ENCODE peak calls at places on chromosome 13, in seven cellular contexts. H is IMR-90, N is mesendoderm, F is H1, V is H9, C is neuronal stem cell, J is trophoblast cell. S is an unnamed sample.

GRCh38 chr13:99972190-99972731 is 694 bp upstream of the ZIC5 start:
- DNase-seq in H (no peak), N (peak; percentile 74), F (no peak), V (peak; percentile 43), C (no peak), J (no peak), S (no peak)

GRCh38 chr13:70723732-70724131 is 615.5 kb upstream of the KLHL1 start:
- DNase-seq in H (no peak), N (no peak), F (no peak), V (no peak), C (no peak), J (no peak), S (peak; percentile 35)

GRCh38 chr13:86554066-86554465 is 754.8 kb upstream of the SLITRK6 start:
- DNase-seq in H (no peak), N (no peak), F (no peak), V (no peak), C (no peak), J (no peak), S (no peak)

GRCh38 chr13:106602178-106602577 is 34.2 kb upstream of the ARGLU1 start:
- DNase-seq in H (no peak), N (no peak), F (no peak), V (no peak), C (no peak), J (no peak), S (no peak)

GRCh38 chr13:51919531-51919930 is 57.8 kb downstream of the CCDC70 start:
- DNase-seq in H (no peak), N (no peak), F (no peak), V (peak; percentile 12), C (no peak), J (peak; percentile 29), S (no peak)

GRCh38 chr13:70668983-70669382 is 560.7 kb upstream of the KLHL1 start:
- DNase-seq in H (no peak), N (no peak), F (no peak), V (no peak), C (no peak), J (no peak), S (peak; percentile 17)

GRCh38 chr13:44273991-44274810 is 99.4 kb upstream of the SERP2 start:
- DNase-seq in H (peak; percentile 77), N (no peak), F (no peak), V (no peak), C (no peak), J (no peak), S (peak; percentile 67)

GRCh38 chr13:112983428-112984196 is 14.6 kb downstream of the MCF2L start:
- DNase-seq in H (no peak), N (no peak), F (no peak), V (no peak), C (no peak), J (peak; percentile 73), S (no peak)

GRCh38 chr13:50130686-50131051 is 115.4 kb downstream of the KCNRG start:
- DNase-seq in H (peak; percentile 47), N (no peak), F (peak; percentile 67), V (peak; percentile 58), C (peak; percentile 46), J (peak; percentile 7), S (no peak)

GRCh38 chr13:34657716-34658115 is 284.4 kb upstream of the NBEA start:
- DNase-seq in H (peak; percentile 24), N (no peak), F (no peak), V (no peak), C (no peak), J (no peak), S (peak; percentile 64)

GRCh38 chr13:103996733-103997132 is 930.5 kb upstream of the SLC10A2 start:
- DNase-seq in H (peak; percentile 3), N (no peak), F (no peak), V (no peak), C (no peak), J (no peak), S (no peak)

GRCh38 chr13:98451676-98452105 is 125.2 kb downstream of the STK24 start:
- DNase-seq in H (peak; percentile 40), N (no peak), F (no peak), V (no peak), C (no peak), J (no peak), S (no peak)

GRCh38 chr13:76043882-76044281 is 407.8 kb downstream of the LMO7 start:
- DNase-seq in H (no peak), N (no peak), F (no peak), V (no peak), C (peak; percentile 14), J (no peak), S (no peak)

GRCh38 chr13:93118081-93118615 is 108.5 kb upstream of the GPC6 start:
- DNase-seq in H (no peak), N (no peak), F (no peak), V (no peak), C (no peak), J (no peak), S (no peak)

GRCh38 chr13:30676672-30677071 is 58.7 kb upstream of the ALOX5AP start:
- DNase-seq in H (peak; percentile 47), N (peak; percentile 44), F (no peak), V (no peak), C (no peak), J (no peak), S (no peak)

GRCh38 chr13:24159362-24159761 is 1.2 kb upstream of the SPATA13 start:
- DNase-seq in H (no peak), N (no peak), F (no peak), V (no peak), C (no peak), J (no peak), S (no peak)

GRCh38 chr13:24161010-24161775 is 673 bp downstream of the SPATA13 start:
- DNase-seq in H (no peak), N (peak; percentile 44), F (peak; percentile 75), V (peak; percentile 51), C (no peak), J (no peak), S (no peak)

GRCh38 chr13:24161980-24162517 is 1.5 kb downstream of the SPATA13 start:
- DNase-seq in H (no peak), N (no peak), F (no peak), V (no peak), C (no peak), J (no peak), S (no peak)

GRCh38 chr13:24165746-24166145 is 5.2 kb downstream of the SPATA13 start:
- DNase-seq in H (peak; percentile 83), N (no peak), F (no peak), V (no peak), C (no peak), J (no peak), S (peak; percentile 69)

DNA sequence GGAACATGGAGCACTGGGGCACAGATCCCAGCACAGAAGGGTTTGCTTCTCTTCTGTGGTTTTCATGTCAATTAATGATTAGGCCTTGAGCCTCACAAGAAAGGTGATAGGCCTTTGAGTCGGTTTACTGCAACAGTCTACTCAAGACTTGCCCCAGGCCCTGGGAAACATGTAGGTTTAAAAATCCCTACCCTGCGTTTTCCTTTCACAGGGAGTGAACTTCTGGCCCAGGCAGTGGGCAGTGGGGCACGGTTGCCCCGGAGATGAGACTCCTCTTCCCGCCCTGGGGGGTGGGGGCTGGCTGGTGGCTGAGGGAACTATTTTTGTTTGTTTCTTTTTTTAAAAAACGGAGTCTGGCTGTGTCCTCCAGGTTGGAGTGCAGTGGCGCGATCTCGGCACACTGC is 597 bp upstream of the SPATA13 start:
- DNase-seq in H (no peak), N (peak; percentile 67), F (peak; percentile 70), V (peak; percentile 48), C (no peak), J (no peak), S (no peak)
- H3K9ac ChIP-seq in H (peak overlapping the region; percentile 10), N (peak overlapping the region; percentile 61), F (no peak overlapping the region), V (peak overlapping the region; percentile 15), C (no peak overlapping the region), J (no peak overlapping the region), S (peak overlapping the region; percentile 53)

GRCh38 chr13:31797154-31797775 is 57.9 kb downstream of the RXFP2 start:
- DNase-seq in H (peak; percentile 55), N (peak; percentile 37), F (no peak), V (no peak), C (peak; percentile 4), J (no peak), S (peak; percentile 42)

GRCh38 chr13:31793246-31793645 is 53.9 kb downstream of the RXFP2 start:
- DNase-seq in H (peak; percentile 66), N (no peak), F (no peak), V (no peak), C (no peak), J (no peak), S (no peak)

GRCh38 chr13:31794452-31794851 is 55.1 kb downstream of the RXFP2 start:
- DNase-seq in H (no peak), N (no peak), F (no peak), V (no peak), C (no peak), J (no peak), S (no peak)

GRCh38 chr13:31801088-31801487 is 61.8 kb downstream of the RXFP2 start:
- DNase-seq in H (no peak), N (no peak), F (no peak), V (no peak), C (no peak), J (no peak), S (no peak)

GRCh38 chr13:31798189-31798588 is 58.9 kb downstream of the RXFP2 start:
- DNase-seq in H (no peak), N (no peak), F (no peak), V (no peak), C (no peak), J (no peak), S (no peak)
- H2BK5ac ChIP-seq in H (no peak overlapping the region), N (no peak overlapping the region), F (no peak overlapping the region), V (no peak overlapping the region), C (no peak overlapping the region), J (no peak overlapping the region), S (no peak overlapping the region)

GRCh38 chr13:73738626-73739025 is 395.6 kb downstream of the KLF12 start:
- DNase-seq in H (peak; percentile 28), N (no peak), F (no peak), V (no peak), C (no peak), J (no peak), S (no peak)
- H3K79me1 ChIP-seq in H (peaks cover 5% of the 10 kb centered on the region), N (no peaks in the 10 kb centered on the region), F (no peaks in the 10 kb centered on the region), V (no peaks in the 10 kb centered on the region), C (no peaks in the 10 kb centered on the region), J (no peaks in the 10 kb centered on the region), S (peaks cover 3% of the 10 kb centered on the region)

GRCh38 chr13:59663707-59664106 is 500.0 kb downstream of the DIAPH3 start:
- DNase-seq in H (no peak), N (no peak), F (no peak), V (no peak), C (no peak), J (no peak), S (no peak)

GRCh38 chr13:59665736-59666135 is 498.0 kb downstream of the DIAPH3 start:
- DNase-seq in H (peak; percentile 10), N (no peak), F (no peak), V (no peak), C (no peak), J (no peak), S (no peak)

GRCh38 chr13:59664586-59664985 is 499.1 kb downstream of the DIAPH3 start:
- DNase-seq in H (no peak), N (no peak), F (no peak), V (no peak), C (no peak), J (no peak), S (no peak)

GRCh38 chr13:59666504-59666903 is 497.2 kb downstream of the DIAPH3 start:
- DNase-seq in H (peak; percentile 7), N (no peak), F (no peak), V (no peak), C (no peak), J (no peak), S (no peak)

DNA sequence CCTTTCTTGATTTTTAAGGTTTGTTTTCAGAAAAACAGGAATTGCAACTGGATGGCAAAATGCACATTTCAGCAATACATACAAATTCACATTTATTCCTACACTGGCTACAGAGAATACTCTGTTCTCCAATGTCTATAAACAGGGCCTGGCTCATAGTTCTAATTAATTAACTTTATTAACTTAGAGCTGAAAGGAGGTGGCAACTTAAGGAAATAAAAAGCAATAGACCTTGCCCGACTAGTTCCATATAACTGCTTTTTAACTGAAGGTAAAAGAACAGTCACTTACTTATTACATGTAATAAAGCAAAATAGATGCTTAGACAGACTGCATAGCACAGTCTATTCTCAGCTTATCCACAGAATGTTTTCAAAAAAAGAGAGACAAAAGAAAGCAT is 498.5 kb downstream of the DIAPH3 start:
- DNase-seq in H (no peak), N (no peak), F (no peak), V (no peak), C (no peak), J (no peak), S (no peak)
- H3K9ac ChIP-seq in H (no peak overlapping the region), N (no peak overlapping the region), F (no peak overlapping the region), V (no peak overlapping the region), C (no peak overlapping the region), J (no peak overlapping the region), S (no peak overlapping the region)

S was measured in mesenchymal stem cell.